ENCODE peak calls at places on chromosomes 11 and 22, in four cellular contexts. Z is fibroblast of the aortic adventitia, A is adipocyte, I is AG10803. K is an unnamed sample.

GRCh38 chr11:127345819-127346459 is 345.4 kb upstream of the KIRREL3 start:
- DNase-seq in Z (peak; percentile 18), A (peak; percentile 73), I (peak; percentile 35), K (peak; percentile 37)

GRCh38 chr11:96052921-96053631 is 129.2 kb upstream of the MTMR2 start:
- DNase-seq in I (peak; percentile 51), Z (peak; percentile 64), A (peak; percentile 76), K (peak; percentile 50)

GRCh38 chr22:46600397-46600796 is 19.8 kb upstream of the GRAMD4 start:
- DNase-seq in I (no peak), A (no peak), Z (no peak), K (no peak)

GRCh38 chr22:49042877-49043859 is 784.5 kb downstream of the BRD1 start:
- DNase-seq in A (no peak), I (no peak), Z (no peak), K (no peak)

GRCh38 chr11:62885137-62885536 is 4.4 kb downstream of the SLC3A2 start:
- DNase-seq in A (no peak), Z (no peak), I (no peak), K (no peak)

GRCh38 chr11:119755351-119756071 is 26.5 kb upstream of the NECTIN1 start:
- DNase-seq in A (no peak), Z (no peak), I (no peak), K (no peak)

GRCh38 chr22:37229012-37229804 is 14.9 kb downstream of the RAC2 start:
- DNase-seq in Z (peak; percentile 91), I (peak; percentile 83), A (peak; percentile 74), K (peak; percentile 90)

GRCh38 chr11:22432331-22433065 is 94.3 kb downstream of the SLC17A6 start:
- DNase-seq in A (no peak), Z (peak; percentile 18), I (peak; percentile 25), K (peak; percentile 88)

GRCh38 chr11:74950374-74950969 is 1.4 kb downstream of the SPCS2 start:
- DNase-seq in Z (no peak), A (peak; percentile 33), I (no peak), K (no peak)

GRCh38 chr11:111097191-111097590 is 148.3 kb upstream of the POU2AF2 start:
- DNase-seq in A (no peak), I (peak; percentile 17), Z (peak; percentile 83), K (peak; percentile 66)
- H3K4me3 ChIP-seq in A (peak overlapping the region; percentile 66), I (peak overlapping the region; percentile 36), Z (peak overlapping the region; percentile 62), K (peak overlapping the region; percentile 51)

DNA sequence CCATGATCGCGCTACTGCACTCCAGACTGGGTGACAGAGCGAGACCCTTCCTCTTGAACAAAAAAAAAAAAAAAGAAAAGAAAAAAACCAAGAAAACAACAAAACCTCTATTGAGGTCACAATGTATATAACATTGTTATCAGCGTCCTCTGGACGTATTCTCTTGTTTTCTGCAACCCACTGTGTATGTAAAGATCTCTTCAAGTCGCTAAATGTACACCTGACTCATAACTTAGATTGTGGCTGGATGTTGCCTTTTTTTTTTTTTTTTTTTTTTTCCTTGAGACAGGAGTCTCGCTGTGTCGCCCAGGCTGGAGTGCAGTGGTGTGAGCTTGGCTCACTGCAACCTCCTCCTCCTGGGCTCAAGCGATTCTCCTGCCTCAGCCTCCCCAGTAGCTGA is 1.4 kb upstream of the YPEL1 start:
- DNase-seq in I (no peak), Z (no peak), A (no peak), K (no peak)
- H3K4me3 ChIP-seq in I (no peak overlapping the region), Z (no peak overlapping the region), A (no peak overlapping the region), K (no peak overlapping the region)

DNA sequence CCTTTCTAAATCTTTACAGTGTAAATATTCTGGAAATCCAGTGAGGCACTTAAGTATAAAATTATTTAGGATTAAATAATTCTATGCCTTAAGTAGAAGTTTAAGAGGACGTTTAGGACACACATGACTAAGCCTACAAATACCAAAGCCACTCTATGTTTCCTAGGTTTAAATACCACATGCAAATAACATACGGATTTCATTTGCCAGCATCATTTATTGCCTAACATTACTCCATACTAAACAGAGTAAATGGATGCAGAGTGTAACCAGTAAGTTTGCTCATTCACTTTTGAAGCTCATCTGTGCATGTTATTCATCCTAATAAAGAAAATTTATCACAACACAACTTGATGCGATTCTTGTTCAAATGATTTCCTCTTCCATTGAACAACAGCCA is 4.1 kb downstream of the BDNF start:
- DNase-seq in A (peak; percentile 77), Z (no peak), I (peak; percentile 81), K (peak; percentile 16)
- H3K4me3 ChIP-seq in A (no peak overlapping the region), Z (no peak overlapping the region), I (peak overlapping the region; percentile 11), K (no peak overlapping the region)

DNA sequence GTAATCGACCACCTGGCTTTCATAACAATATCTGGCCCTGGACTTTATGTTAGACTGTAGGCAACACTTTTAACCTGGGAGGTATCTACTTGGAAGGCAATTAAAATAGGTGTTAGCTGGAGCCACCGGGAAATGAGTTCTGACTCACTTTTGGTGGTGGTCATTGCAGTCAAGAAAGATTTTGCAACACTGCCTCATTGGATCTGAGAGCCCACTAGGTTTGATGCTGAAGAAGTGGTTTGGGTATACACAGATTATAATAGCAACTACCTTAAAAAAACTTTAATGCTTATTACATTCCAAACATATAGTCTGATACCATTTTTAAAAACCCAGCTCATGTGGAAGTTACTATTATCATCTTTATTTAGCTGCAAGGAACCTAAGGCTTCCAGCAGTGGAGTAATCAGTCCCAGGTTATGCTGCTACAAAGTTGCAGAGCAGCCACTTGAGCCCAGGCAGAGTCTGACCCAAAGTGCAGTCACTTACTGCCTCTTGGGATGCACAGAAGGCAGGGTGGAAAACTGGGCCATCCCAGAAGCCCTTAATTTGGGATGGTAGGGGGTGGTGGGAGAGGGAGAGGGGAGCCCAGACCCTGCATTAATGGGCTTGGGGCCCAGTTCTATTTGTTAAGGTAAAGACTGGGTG is 149.5 kb downstream of the SNX19 start:
- DNase-seq in I (no peak), A (no peak), Z (no peak), K (no peak)
- H3K4me3 ChIP-seq in I (no peak overlapping the region), A (no peak overlapping the region), Z (no peak overlapping the region), K (no peak overlapping the region)

DNA sequence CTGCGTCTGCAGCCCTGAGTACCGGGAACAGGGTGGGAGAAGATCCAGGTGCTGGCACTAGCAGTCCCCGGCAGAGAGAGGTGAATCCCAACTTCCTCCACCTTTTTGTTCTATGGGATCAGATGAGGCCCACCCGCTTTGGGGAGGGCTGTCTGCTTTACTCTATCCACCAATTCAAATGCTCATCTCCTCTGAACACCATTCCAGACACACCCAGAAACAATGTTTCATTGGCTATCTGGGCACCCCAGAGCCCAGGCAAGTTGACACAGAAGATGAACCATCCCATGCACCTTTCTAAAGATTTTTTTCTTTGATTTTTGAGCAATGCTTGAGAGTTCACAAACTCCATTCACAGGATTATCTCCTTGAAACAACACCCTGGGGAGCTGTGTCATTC is 78.0 kb downstream of the PARVB start:
- DNase-seq in A (no peak), Z (no peak), I (no peak), K (no peak)
- H3K4me3 ChIP-seq in A (no peak overlapping the region), Z (no peak overlapping the region), I (no peak overlapping the region), K (no peak overlapping the region)